ENCODE peak calls at places on chromosome 1, in ten cellular contexts. A, J, O, T, E, U, B, C, W and M are unnamed samples. For H3K27me3, the result is how much of the 10 kb centered on the place peaks cover.

GRCh38 chr1:74772945-74773344 is 40.0 kb downstream of the TYW3 start:
- DNase-seq in A (no peak), J (no peak), O (no peak), T (peak), E (no peak), U (no peak), B (peak), C (no peak), W (no peak), M (no peak)

GRCh38 chr1:43549921-43550597 is 19.4 kb downstream of the PTPRF start:
- DNase-seq in A (no peak), J (no peak), O (peak), T (no peak), E (peak), U (no peak), B (no peak), C (peak), W (peak), M (no peak)

GRCh38 chr1:82565546-82565945 is 764.8 kb downstream of the ADGRL2 start:
- DNase-seq in A (no peak), J (peak), O (no peak), T (peak), E (no peak), U (peak), B (peak), C (peak), W (no peak), M (no peak)

GRCh38 chr1:174219606-174220370 is 60.5 kb downstream of the RABGAP1L start:
- DNase-seq in A (no peak), J (no peak), O (no peak), T (no peak), E (no peak), U (no peak), B (no peak), C (peak), W (no peak), M (no peak)

GRCh38 chr1:157951219-157951618 is 42.2 kb upstream of the KIRREL1 start:
- DNase-seq in A (no peak), J (no peak), O (no peak), T (no peak), E (no peak), U (no peak), B (no peak), C (no peak), W (no peak), M (no peak)

GRCh38 chr1:2466270-2466665 is 9.8 kb upstream of the PLCH2 start:
- DNase-seq in A (no peak), J (no peak), O (no peak), T (no peak), E (no peak), U (no peak), B (no peak), C (no peak), W (no peak), M (no peak)

GRCh38 chr1:167935252-167936067 is 1.0 kb upstream of the DCAF6 start:
- DNase-seq in A (no peak), J (no peak), O (peak), T (peak), E (no peak), U (peak), B (peak), C (peak), W (no peak), M (no peak)

GRCh38 chr1:222653178-222653827 is 35.4 kb downstream of the MIA3 start:
- DNase-seq in A (no peak), J (no peak), O (no peak), T (no peak), E (no peak), U (no peak), B (no peak), C (no peak), W (no peak), M (no peak)

GRCh38 chr1:61403863-61404615 is 320.9 kb downstream of the TM2D1 start:
- DNase-seq in A (no peak), J (no peak), O (no peak), T (peak), E (no peak), U (peak), B (no peak), C (no peak), W (no peak), M (no peak)

GRCh38 chr1:16924919-16925477 is 3.3 kb downstream of the CROCC start:
- DNase-seq in A (no peak), J (no peak), O (no peak), T (no peak), E (no peak), U (no peak), B (no peak), C (no peak), W (no peak), M (no peak)
- TF ChIP-seq CTCF in A (no peak), J (no peak), O (no peak), T (no peak), E (no peak), U (peak), B (peak), C (no peak), W (no peak), M (no peak)

GRCh38 chr1:204358605-204359004 is 1.1 kb downstream of the PLEKHA6 start:
- DNase-seq in A (no peak), J (no peak), O (no peak), T (no peak), E (no peak), U (no peak), B (no peak), C (no peak), W (no peak), M (no peak)
- H3K4me3 ChIP-seq in A (no peak), J (no peak), O (no peak), T (no peak), E (no peak), U (no peak), B (no peak), C (no peak), W (no peak), M (peak)

GRCh38 chr1:243543501-243543900 is 287.7 kb downstream of the SDCCAG8 start:
- DNase-seq in A (no peak), J (no peak), O (no peak), T (no peak), E (no peak), U (no peak), B (no peak), C (no peak), W (no peak), M (no peak)
- H3K27me3 ChIP-seq in A (under half), J (under half), O (under half), T (under half), E (under half), U (under half), B (under half), C (under half), W (under half), M (under half)

DNA sequence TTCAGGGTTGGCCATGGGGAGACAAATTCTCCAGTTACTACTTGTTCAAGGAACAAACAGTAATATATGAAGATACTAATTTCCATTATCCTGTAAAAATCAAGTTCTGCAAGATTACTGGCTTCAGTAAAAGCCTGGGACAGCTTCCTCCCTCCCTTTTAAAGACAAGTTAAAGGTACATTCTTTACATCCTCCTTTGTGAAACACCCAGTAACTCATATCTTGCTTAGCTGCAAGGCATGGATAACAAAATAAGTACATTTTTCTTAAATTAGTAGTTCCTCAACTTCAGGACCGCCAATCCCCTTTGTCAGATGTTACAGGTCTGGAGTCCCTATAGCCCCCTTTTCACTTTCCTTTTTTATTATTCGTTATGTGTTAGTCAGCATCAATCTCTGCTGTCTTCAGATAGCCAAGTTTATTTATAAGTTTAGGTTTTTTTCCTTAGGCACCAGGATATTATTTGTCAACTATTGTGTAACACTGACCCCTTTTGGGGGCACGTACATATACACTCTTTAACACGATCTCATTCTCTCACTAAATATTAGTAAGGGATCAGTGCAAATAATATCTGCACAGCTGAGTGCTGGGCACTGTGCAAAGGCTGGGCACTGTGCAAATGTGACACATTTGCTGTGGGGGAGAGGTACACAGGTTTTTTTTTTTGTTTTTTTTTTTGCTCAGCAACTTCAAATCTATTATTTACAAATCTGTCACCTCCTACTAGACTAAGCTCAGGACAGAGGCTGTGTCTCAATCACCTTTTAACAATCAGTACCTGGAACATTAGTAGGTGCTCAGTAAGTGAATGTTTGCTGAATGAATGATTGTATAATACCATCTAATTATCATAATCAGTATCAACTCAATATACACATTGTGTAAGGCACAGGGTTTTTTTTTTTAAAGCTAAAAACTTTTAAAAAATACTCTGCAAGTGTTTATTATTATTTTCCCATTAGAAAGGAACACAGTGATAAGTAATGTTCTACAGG is 9.6 kb downstream of the ERRFI1 start:
- DNase-seq in A (no peak), J (no peak), O (no peak), T (peak), E (no peak), U (no peak), B (no peak), C (peak), W (no peak), M (no peak)
- TF ChIP-seq CTCF in A (no peak), J (no peak), O (no peak), T (no peak), E (no peak), U (no peak), B (peak), C (peak), W (no peak), M (peak)